ENCODE peak calls at places on chromosomes 7 and 10, in five cellular contexts. Z is neuronal stem cell, R is endodermal cell, N is HCT116, P is mesendoderm. D is an unnamed sample.

GRCh38 chr7:36765605-36766004 is 41.3 kb upstream of the AOAH start:
- DNase-seq in P (peak), N (peak), Z (no peak), R (peak), D (no peak)

GRCh38 chr7:30224511-30225031 is 59.8 kb upstream of the ZNRF2 start:
- DNase-seq in N (no peak), P (no peak), R (no peak), Z (no peak), D (peak)

GRCh38 chr10:91683976-91684375 is 51.1 kb upstream of the PPP1R3C start:
- DNase-seq in N (no peak), P (peak), R (no peak), Z (no peak), D (peak)

GRCh38 chr10:3950676-3951275 is 165.8 kb upstream of the KLF6 start:
- DNase-seq in Z (no peak), P (no peak), R (no peak), N (no peak), D (no peak)

GRCh38 chr10:126133906-126134703 is 237.7 kb downstream of the FANK1 start:
- DNase-seq in R (no peak), N (no peak), P (no peak), Z (no peak), D (peak)

GRCh38 chr7:33824911-33825459 is 80.4 kb upstream of the BMPER start:
- DNase-seq in Z (no peak), N (no peak), R (no peak), P (no peak), D (no peak)

GRCh38 chr7:44184221-44184873 is 4.9 kb downstream of the GCK start:
- DNase-seq in P (peak), R (peak), N (peak), Z (no peak), D (peak)

GRCh38 chr10:46251857-46252847 is 34.6 kb upstream of the ANTXRL start:
- DNase-seq in P (no peak), N (no peak), R (no peak), Z (no peak), D (no peak)

DNA sequence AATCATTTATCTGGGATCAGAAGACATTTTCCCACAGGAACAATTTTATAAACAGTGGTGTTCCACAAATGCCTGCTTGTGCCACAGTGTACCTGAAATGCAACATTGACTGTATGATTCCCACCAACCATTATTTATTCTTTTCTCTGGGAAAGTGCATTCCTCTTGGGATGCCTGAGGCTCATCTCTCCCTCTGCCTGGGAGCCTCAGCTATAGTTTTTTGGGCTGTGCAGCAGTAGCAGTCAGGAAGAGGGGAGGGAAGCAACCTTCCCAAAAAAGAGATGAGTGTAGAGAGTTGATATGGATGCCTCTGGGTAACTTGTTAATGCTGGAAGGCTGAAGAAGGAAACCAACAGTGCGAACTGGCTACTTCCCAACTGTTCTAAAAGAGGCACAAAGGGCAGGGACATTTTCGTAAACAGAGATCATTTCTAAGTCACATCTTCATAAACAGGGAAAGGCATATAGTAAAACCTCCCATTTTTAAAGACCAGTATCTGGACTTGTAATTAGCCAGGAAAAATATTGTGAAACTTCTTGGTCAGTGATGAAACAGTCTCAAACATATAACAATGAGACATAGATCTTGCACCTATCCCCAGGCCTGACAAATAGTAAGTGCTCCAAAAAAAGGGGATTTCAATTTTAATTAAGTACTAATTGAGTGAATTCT is 1.4 kb upstream of the CALD1 start:
- DNase-seq in P (no peak), Z (no peak), R (no peak), N (no peak), D (no peak)
- H3K27ac ChIP-seq in P (no peak), Z (peak), R (no peak), N (no peak), D (peak)

GRCh38 chr7:16187131-16187530 is 234.2 kb downstream of the CRPPA start:
- DNase-seq in P (no peak), N (no peak), R (no peak), Z (no peak), D (no peak)
- H3K9ac ChIP-seq in P (no peak), N (no peak), R (no peak), Z (no peak), D (no peak)

DNA sequence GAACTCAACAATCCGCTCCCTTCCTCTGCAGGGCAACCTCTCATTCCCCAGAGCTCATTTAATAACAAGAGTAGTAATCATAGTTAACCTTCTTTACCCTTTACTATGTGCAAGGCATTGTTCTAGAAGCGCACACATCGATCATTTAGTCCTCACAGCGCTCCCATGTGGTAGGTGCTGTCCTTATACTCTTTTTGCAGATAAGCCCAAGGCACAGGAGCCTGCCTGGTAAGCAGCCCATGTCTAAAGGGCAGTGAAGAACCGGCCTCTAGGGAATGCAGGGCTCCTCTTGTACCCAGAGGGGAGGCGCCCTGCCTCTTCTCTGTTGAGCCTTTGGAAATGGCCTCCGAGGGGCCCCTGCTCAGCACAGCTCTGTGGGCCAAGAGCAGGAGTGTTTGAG is 14.3 kb downstream of the CHST3 start:
- DNase-seq in P (peak), R (peak), N (no peak), Z (no peak), D (no peak)
- H3K27ac ChIP-seq in P (no peak), R (no peak), N (no peak), Z (no peak), D (no peak)

DNA sequence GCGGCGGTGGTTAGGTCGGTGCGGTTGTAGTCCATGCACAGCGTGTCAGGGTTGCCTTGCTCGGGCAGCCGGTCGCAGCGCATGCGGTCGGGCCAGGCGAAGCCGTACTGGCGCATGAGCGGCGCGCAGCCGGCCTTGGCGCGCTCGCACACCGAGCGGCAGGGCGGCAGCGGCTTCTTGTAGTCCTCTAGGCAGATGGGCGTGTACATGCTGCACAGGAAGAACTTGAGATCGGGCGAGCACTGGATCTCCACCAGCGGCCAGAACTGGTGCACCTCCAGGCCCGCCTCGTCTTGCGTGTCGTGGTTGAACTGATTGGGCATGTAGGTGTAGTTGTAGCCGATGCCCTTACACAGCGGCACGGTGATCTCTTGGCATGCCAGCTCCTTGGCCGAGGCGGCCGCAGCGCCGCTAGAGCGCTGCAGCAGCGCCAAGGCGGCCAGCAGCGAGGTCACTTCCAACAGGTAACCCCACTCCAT is 1.1 kb downstream of the FZD8 start:
- DNase-seq in N (peak), R (peak), P (peak), Z (peak), D (peak)
- H3K9ac ChIP-seq in N (no peak), R (peak), P (peak), Z (peak), D (no peak)

GRCh38 chr10:121527690-121528089 is 70.6 kb downstream of the FGFR2 start:
- DNase-seq in R (peak), Z (peak), N (no peak), P (peak), D (peak)
- H3K27ac ChIP-seq in R (no peak), Z (no peak), N (no peak), P (no peak), D (no peak)

GRCh38 chr10:94623572-94623971 is 60.0 kb upstream of the CYP2C18 start:
- DNase-seq in Z (no peak), P (peak), R (peak), N (no peak), D (peak)
- H3K9ac ChIP-seq in Z (no peak), P (no peak), R (peak), N (no peak), D (no peak)

D was measured in fibroblast of lung.